ENCODE peak calls at places on chromosomes 4 and X, in four cellular contexts. B is SK-N-SH, L is GM12878, N is A549. C is an unnamed sample.

GRCh38 chr4:6093671-6094070 is 75.4 kb upstream of the C4orf50 start:
- DNase-seq in N (no peak), L (no peak), B (no peak), C (no peak)

GRCh38 chr4:177239878-177240277 is 69.8 kb upstream of the NEIL3 start:
- DNase-seq in B (peak; percentile 24), N (no peak), L (no peak), C (peak; percentile 48)

GRCh38 chrX:136057567-136057966 is 72.3 kb downstream of the SLC9A6 start:
- DNase-seq in B (no peak), L (no peak), N (no peak), C (no peak)

GRCh38 chrX:39645059-39645895 is 452.5 kb downstream of the BCOR start:
- DNase-seq in L (no peak), B (no peak), N (peak; percentile 25), C (peak; percentile 59)

GRCh38 chr4:121360496-121360895 is 20.3 kb downstream of the QRFPR start:
- DNase-seq in B (no peak), N (no peak), L (no peak), C (peak; percentile 2)

GRCh38 chrX:86033385-86033784 is 14.0 kb downstream of the CHM start:
- DNase-seq in N (no peak), L (no peak), B (no peak), C (no peak)

GRCh38 chr4:15855804-15856475 is 77.8 kb downstream of the CD38 start:
- DNase-seq in N (no peak), B (no peak), L (no peak), C (no peak)

GRCh38 chr4:182250446-182250845 is 7.2 kb downstream of the TENM3 start:
- DNase-seq in B (no peak), N (no peak), L (no peak), C (no peak)

GRCh38 chr4:183200453-183200852 is 101.4 kb downstream of the WWC2 start:
- DNase-seq in B (no peak), L (no peak), N (peak; percentile 46), C (peak; percentile 92)

DNA sequence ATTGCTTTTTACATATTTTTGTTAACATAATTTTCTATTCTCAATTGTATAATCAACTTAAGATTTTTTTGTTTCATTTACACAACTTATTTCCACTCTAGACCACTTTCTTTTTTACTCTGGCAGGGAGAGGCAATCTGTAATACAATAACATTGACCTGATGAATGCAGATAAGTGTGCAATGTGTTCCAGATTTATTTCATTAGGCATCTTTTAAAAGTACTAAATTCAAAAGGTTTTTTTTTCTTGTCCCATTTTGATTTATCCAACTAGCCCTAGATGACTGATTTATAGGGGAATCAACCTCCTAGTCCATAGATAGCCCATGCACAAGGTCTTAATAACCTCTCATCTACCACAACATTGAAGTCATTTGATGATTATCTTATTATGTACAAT is 55.5 kb upstream of the AGTR2 start:
- DNase-seq in B (peak; percentile 5), N (no peak), L (no peak), C (no peak)
- TF ChIP-seq USF2 in B (no peak), N (no peak), L (no peak), C (no peak)

DNA sequence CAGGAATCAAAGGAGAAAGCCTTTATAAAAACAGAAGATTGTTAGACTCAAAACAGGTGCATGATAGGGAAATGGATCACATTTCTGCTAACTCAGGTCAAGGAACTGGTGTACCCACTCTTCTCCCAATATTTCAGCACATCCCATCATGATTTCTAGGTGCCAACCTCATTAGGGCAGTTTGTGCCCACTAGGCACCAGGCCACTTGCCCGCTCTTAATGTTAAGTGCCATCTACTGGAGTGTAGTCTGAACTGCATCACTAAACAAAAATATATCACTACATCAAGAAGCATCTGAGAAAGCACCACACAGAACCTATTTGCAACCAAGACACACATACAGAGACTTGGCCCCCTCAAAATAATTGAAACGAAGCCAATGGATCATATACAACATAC is 140.4 kb upstream of the GRID2 start:
- DNase-seq in N (peak; percentile 5), L (no peak), B (no peak), C (peak; percentile 7)
- TF ChIP-seq RCOR1 in N (no peak), L (no peak), B (no peak), C (no peak)

DNA sequence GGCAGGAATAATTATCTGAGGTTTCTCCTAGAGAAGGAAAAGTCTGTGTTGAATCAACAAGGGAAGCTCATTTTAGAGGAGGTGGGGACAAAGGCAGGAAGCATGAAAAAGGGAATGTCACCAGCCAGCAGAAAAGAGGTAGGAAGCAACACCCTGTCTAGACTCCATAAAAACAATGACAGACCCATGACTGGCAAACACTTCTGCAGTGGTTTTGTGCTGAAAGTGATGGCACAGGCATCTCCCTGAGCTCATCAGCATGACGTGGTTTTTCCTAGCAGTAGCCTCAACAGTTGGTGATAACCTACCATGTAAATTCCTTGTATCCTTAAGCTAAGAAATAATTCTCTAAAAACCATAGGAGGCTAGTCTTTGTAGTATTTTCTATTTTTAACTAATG is 110.7 kb upstream of the GALNT7 start:
- DNase-seq in N (no peak), L (no peak), B (no peak), C (peak; percentile 12)
- TF ChIP-seq USF2 in N (no peak), L (no peak), B (no peak), C (no peak)

GRCh38 chrX:32155044-32155638 is 1056.2 kb downstream of the DMD start:
- DNase-seq in N (no peak), B (peak; percentile 18), L (no peak), C (no peak)
- TF ChIP-seq RCOR1 in N (no peak), B (no peak), L (no peak), C (no peak)

DNA sequence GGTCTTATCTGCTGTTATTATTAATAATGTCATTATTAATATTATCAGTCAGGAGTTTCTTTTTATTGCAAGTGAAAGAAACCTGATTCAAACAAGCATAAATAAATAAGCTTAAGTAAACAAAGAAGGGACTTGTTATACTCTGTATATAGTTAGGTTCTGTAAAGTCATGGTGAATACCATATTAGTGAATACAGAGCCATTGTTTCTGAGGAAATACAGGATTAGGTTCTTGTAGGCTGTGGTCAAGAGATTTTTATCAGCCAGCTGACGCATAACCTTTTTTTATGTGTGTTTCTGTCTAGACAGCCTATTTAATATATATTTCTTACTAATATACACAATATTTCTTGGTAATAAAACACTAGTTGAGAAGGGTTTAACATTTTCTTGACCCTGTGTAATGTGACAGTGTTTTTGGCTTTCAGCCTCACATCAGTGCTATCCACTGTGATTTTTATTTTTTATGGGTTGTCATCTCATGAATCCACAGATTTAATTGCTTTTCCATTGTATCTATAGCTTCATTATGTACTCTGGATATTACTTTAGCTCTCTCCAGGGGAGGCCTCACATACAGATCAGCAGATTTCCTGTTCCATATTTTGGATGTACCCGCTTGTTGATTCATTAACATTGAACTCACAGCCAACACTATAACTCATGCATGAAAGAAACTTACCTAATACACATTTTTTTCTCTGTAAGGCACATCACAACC is 8.0 kb downstream of the HERC3 start:
- DNase-seq in L (no peak), N (peak; percentile 40), B (no peak), C (peak; percentile 95)
- TF ChIP-seq USF2 in L (no peak), N (no peak), B (no peak), C (no peak)

GRCh38 chr4:110104661-110105060 is 93.8 kb downstream of the ELOVL6 start:
- DNase-seq in N (no peak), B (no peak), L (no peak), C (no peak)

GRCh38 chr4:110107868-110108267 is 90.5 kb downstream of the ELOVL6 start:
- DNase-seq in B (no peak), L (no peak), N (no peak), C (no peak)

GRCh38 chr4:110108470-110108869 is 89.9 kb downstream of the ELOVL6 start:
- DNase-seq in N (no peak), B (no peak), L (peak; percentile 65), C (no peak)

GRCh38 chr4:110108960-110109359 is 89.5 kb downstream of the ELOVL6 start:
- DNase-seq in N (no peak), L (no peak), B (no peak), C (no peak)

GRCh38 chr4:110106946-110107325 is 91.5 kb downstream of the ELOVL6 start:
- DNase-seq in L (no peak), N (peak; percentile 56), B (no peak), C (peak; percentile 85)
- TF ChIP-seq RCOR1 in L (no peak), N (no peak), B (no peak), C (no peak)

DNA sequence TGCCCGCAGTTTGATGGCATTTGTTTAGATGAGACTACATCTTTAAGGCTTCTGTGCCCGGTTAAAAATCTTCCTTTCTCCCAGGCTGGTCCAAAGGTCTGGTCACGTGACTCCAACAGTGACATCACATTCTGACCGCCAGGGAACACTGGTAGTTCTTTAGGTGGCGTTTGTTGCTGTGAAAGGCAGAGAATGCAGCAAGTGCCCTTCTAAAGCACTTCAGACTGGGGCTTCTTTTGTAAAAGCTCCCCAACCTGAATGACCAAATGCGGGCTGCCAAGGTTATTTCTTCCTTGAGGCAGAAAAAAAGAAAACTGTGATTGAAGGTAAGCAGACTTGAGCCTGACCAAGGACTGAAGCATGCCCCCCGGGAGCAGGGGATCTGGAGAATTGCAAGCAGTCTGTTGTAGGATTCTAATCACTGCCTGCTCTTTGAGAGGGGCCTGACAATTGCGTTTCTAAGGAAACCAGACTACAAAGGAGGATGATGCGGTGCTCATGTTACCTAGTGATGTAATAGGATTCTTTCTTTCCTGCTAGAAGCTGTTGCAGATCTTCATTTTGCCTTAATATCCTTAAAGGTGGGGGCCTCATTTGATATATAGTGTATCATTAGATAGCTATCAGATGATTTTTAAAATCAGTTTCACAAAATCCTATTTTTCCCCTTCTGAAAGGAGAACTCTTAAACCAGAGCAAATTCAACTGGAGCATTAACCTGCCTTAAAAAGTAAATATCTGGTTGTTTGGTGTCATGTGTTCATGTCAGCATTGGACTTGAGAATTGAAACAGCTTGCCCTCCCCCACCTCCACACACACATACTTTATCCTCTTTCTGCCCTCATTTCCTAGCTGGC is 133.1 kb downstream of the AKAP4 start:
- DNase-seq in N (peak; percentile 26), L (no peak), B (peak; percentile 66), C (peak; percentile 47)
- TF ChIP-seq USF2 in N (peak; percentile 74), L (no peak), B (peak; percentile 50), C (peak; percentile 78)

GRCh38 chr4:31411606-31412005 is 691.4 kb downstream of the PCDH7 start:
- DNase-seq in L (no peak), B (no peak), N (peak; percentile 10), C (no peak)
- TF ChIP-seq RCOR1 in L (no peak), B (no peak), N (no peak), C (no peak)

C was measured in IMR-90.